ENCODE peak calls at places on chromosomes 12 and 14, in seven cellular contexts. L is trophoblast cell, V is IMR-90, O is mesenchymal stem cell, H is H1, T is H9, M is neuronal stem cell. D is an unnamed sample.

GRCh38 chr12:88242161-88242925 is 100.2 kb downstream of the TMTC3 start:
- DNase-seq in T (no peak), O (peak; percentile 90), V (peak; percentile 99), L (no peak), M (no peak), H (no peak), D (peak; percentile 25)

GRCh38 chr12:118103601-118104382 is at the start of gene VSIG10:
- DNase-seq in H (peak; percentile 80), M (peak; percentile 67), V (peak; percentile 53), T (peak; percentile 79), O (peak; percentile 67), L (peak; percentile 86), D (peak; percentile 85)

GRCh38 chr12:24553259-24553658 is 395.6 kb downstream of the BCAT1 start:
- DNase-seq in H (no peak), M (no peak), V (no peak), L (no peak), T (no peak), O (no peak), D (no peak)

GRCh38 chr12:53211476-53212381 is 4.7 kb upstream of the ITGB7 start:
- DNase-seq in V (no peak), M (no peak), H (peak; percentile 65), O (no peak), T (peak; percentile 68), L (no peak), D (peak; percentile 62)

GRCh38 chr14:104175811-104176210 is 37.4 kb downstream of the KIF26A start:
- DNase-seq in H (no peak), M (no peak), O (no peak), T (no peak), L (no peak), V (no peak), D (no peak)

GRCh38 chr14:50083467-50084337 is 32.7 kb downstream of the VCPKMT start:
- DNase-seq in M (no peak), H (no peak), T (no peak), L (no peak), V (peak; percentile 75), O (no peak), D (no peak)

GRCh38 chr14:85058170-85058569 is 471.8 kb upstream of the FLRT2 start:
- DNase-seq in T (no peak), O (peak; percentile 14), M (no peak), V (peak; percentile 11), H (no peak), L (no peak), D (no peak)

GRCh38 chr14:30450620-30451019 is 108.3 kb upstream of the G2E3 start:
- DNase-seq in O (no peak), T (no peak), H (no peak), L (no peak), M (no peak), V (peak; percentile 2), D (no peak)

GRCh38 chr14:52695481-52696091 is at the start of gene ERO1A:
- DNase-seq in M (peak; percentile 69), V (peak; percentile 83), T (peak; percentile 68), O (peak; percentile 85), H (peak; percentile 82), L (peak; percentile 87), D (peak; percentile 62)

GRCh38 chr12:30197392-30198047 is 413.8 kb upstream of the TMTC1 start:
- DNase-seq in V (peak; percentile 43), O (peak; percentile 80), T (no peak), M (no peak), H (no peak), L (no peak), D (peak; percentile 28)

GRCh38 chr12:67925077-67925476 is 64.2 kb upstream of the IFNG-AS1 start:
- DNase-seq in T (no peak), V (no peak), M (no peak), L (peak; percentile 16), H (no peak), O (peak; percentile 35), D (no peak)

GRCh38 chr12:17020765-17021164 is 414.8 kb upstream of the LMO3 start:
- DNase-seq in M (peak; percentile 79), V (no peak), L (no peak), T (no peak), H (no peak), O (no peak), D (peak; percentile 89)

GRCh38 chr14:31968107-31968810 is 108.8 kb upstream of the ARHGAP5 start:
- DNase-seq in M (no peak), V (peak; percentile 45), H (no peak), L (peak; percentile 91), T (no peak), O (peak; percentile 75), D (no peak)

GRCh38 chr12:4962539-4963486 is 53.1 kb downstream of the KCNA1 start:
- DNase-seq in O (no peak), L (no peak), V (no peak), T (peak; percentile 68), M (no peak), H (no peak), D (peak; percentile 89)

GRCh38 chr12:8664228-8664963 is 1.8 kb upstream of the MFAP5 start:
- DNase-seq in M (no peak), O (no peak), H (no peak), V (no peak), L (no peak), T (no peak), D (no peak)

GRCh38 chr12:53618340-53618739 is 7.8 kb downstream of the ATF7 start:
- DNase-seq in M (no peak), O (no peak), L (no peak), H (no peak), V (no peak), T (no peak), D (no peak)

GRCh38 chr12:77102691-77103090 is 37.3 kb upstream of the E2F7 start:
- DNase-seq in O (peak; percentile 67), L (no peak), M (no peak), V (peak; percentile 79), H (no peak), T (no peak), D (no peak)

GRCh38 chr14:99527427-99528076 is 46.3 kb downstream of the CCNK start:
- DNase-seq in T (no peak), V (no peak), M (no peak), H (no peak), L (no peak), O (no peak), D (no peak)

GRCh38 chr14:74793506-74794155 is 30.5 kb downstream of the YLPM1 start:
- DNase-seq in H (no peak), V (no peak), M (no peak), O (peak; percentile 12), T (no peak), L (no peak), D (peak; percentile 40)

DNA sequence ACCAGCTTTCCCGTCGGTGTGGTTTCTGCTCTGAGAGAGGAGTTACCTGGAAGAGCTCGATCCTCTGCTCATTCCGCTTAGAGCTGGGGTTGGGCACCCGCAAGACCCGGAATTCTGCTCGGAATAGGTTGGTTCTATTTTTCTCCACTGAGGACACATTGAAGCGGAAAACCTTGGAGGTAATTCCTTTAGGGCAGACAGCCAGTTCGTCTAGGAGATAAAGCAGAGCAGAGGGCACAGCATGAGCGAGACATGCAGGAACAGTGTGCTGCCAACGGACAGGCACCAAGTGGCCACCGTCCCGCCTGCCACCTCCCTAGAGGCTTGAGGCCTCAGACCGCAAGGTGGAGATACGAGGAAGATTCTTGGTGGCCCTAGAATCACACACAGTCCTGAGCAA is 10.3 kb downstream of the TGFB3 start:
- DNase-seq in O (no peak), M (no peak), H (no peak), L (no peak), T (no peak), V (no peak), D (no peak)
- H3K4me2 ChIP-seq in O (no peak overlapping the region), M (no peak overlapping the region), H (no peak overlapping the region), L (no peak overlapping the region), T (no peak overlapping the region), V (no peak overlapping the region), D (no peak overlapping the region)

DNA sequence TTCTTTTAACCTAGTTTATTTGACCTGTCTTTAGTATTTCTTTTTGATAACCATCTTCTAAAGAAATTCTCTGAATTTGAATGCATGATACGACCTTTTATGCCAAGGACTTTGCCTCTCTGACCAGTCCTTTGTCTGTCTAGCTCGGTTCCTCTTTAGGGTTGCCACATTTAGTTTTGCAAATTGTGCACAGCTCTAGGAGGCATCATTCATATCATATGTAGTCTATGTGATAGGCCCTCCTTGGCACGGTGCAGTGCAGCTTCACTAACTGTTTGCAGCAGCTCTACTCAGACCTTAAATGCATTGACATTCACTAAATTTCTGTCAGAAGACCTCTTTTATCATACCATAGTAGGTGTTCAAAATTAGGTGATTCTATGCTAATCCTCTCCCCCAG is 75.6 kb downstream of the USP15 start:
- DNase-seq in V (no peak), H (no peak), M (no peak), O (no peak), L (no peak), T (no peak), D (no peak)
- H2AK5ac ChIP-seq in V (no peak overlapping the region), H (no peak overlapping the region), M (no peak overlapping the region), O (no peak overlapping the region), L (no peak overlapping the region), T (no peak overlapping the region), D (no peak overlapping the region)

GRCh38 chr14:65203574-65203973 is 101.3 kb upstream of the MAX start:
- DNase-seq in L (no peak), M (no peak), T (no peak), V (no peak), H (no peak), O (no peak), D (no peak)
- H3K4me2 ChIP-seq in L (no peak overlapping the region), M (no peak overlapping the region), T (no peak overlapping the region), V (no peak overlapping the region), H (no peak overlapping the region), O (no peak overlapping the region), D (no peak overlapping the region)

DNA sequence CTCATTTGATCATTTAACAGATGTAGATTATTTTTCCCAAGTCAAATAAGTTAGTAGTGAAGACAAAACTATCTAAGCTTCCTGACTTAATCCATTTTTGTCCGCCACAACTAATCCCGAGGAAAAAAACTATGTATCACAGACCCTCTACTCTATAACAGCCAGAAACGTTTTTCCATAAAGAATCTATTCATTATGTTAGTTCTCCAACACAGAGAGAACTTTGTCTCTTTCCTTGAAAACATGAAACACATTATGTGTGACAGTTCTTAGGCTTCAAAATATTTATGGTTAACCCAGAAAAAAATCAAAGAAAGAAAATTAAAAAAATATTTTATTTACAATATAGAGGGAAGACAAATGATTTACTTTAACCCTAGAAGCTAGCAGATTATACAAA is 100.1 kb downstream of the PLEKHG7 start:
- DNase-seq in V (no peak), T (no peak), L (no peak), M (no peak), O (no peak), H (no peak), D (no peak)
- H2AK5ac ChIP-seq in V (no peak overlapping the region), T (no peak overlapping the region), L (no peak overlapping the region), M (no peak overlapping the region), O (no peak overlapping the region), H (no peak overlapping the region), D (no peak overlapping the region)

GRCh38 chr12:684416-684815 is 21.2 kb upstream of the NINJ2 start:
- DNase-seq in L (no peak), T (no peak), H (no peak), V (no peak), O (no peak), M (no peak), D (no peak)
- H3K4me2 ChIP-seq in L (no peak overlapping the region), T (no peak overlapping the region), H (no peak overlapping the region), V (no peak overlapping the region), O (no peak overlapping the region), M (no peak overlapping the region), D (no peak overlapping the region)